ENCODE peak calls at places on chromosomes 7 and 10, in ten cellular contexts. O is NCI-H2227 treated with DMSO at 0.1 percent for 48 hours; E is IMR-90; B is nephron progenitor cell; W is AG09309; K is NCI-H2081; D is ascending aorta; R is RWPE2; J is A549; N is CD8-positive, alpha-beta T cell. S is an unnamed sample.

GRCh38 chr7:73701357-73701995 is 18.0 kb downstream of the STX1A start:
- DNase-seq in E (peak), K (no peak), J (peak), O (no peak), B (peak), R (no peak), D (no peak), W (no peak), N (no peak), S (peak)

GRCh38 chr7:105621617-105622016 is 40.3 kb upstream of the EFCAB10 start:
- DNase-seq in E (peak), D (no peak), J (no peak), W (peak), R (no peak), N (no peak), K (no peak), O (no peak), B (no peak), S (no peak)

GRCh38 chr10:97128851-97129186 is 56.9 kb downstream of the SLIT1 start:
- DNase-seq in E (no peak), N (no peak), O (no peak), J (no peak), W (no peak), B (no peak), K (no peak), D (no peak), R (no peak), S (no peak)

GRCh38 chr7:69757990-69758430 is 159.7 kb downstream of the AUTS2 start:
- DNase-seq in K (no peak), E (no peak), D (no peak), R (no peak), J (no peak), N (no peak), W (no peak), O (no peak), B (no peak), S (no peak)

GRCh38 chr10:24118246-24118645 is 90.7 kb upstream of the KIAA1217 start:
- DNase-seq in E (no peak), D (no peak), R (no peak), N (no peak), J (no peak), K (no peak), B (no peak), O (no peak), W (no peak), S (no peak)

GRCh38 chr10:25875555-25876165 is 58.4 kb upstream of the MYO3A start:
- DNase-seq in W (peak), J (peak), R (no peak), O (peak), D (no peak), E (peak), K (peak), N (peak), B (peak), S (peak)

GRCh38 chr7:66523409-66523808 is 105.3 kb upstream of the KCTD7 start:
- DNase-seq in D (no peak), O (no peak), E (no peak), J (no peak), R (no peak), N (no peak), B (no peak), K (no peak), W (no peak), S (no peak)

GRCh38 chr10:95430231-95430951 is 130.8 kb downstream of the SORBS1 start:
- DNase-seq in B (peak), J (peak), W (no peak), K (peak), E (peak), D (no peak), N (no peak), R (no peak), O (peak), S (peak)

GRCh38 chr7:133345690-133346421 is 93.0 kb downstream of the EXOC4 start:
- DNase-seq in E (no peak), W (no peak), D (no peak), O (no peak), B (no peak), R (no peak), J (no peak), K (no peak), N (no peak), S (no peak)

S was measured in COLO829.